ENCODE peak calls at places on chromosomes 13 and 19, in five cellular contexts. One of them, this sample, is unnamed.

GRCh38 chr13:54373211-54373610 is 1344.6 kb downstream of the OLFM4 start:
- DNase-seq in ovary: no peak
- DNase-seq in H1: no peak
- DNase-seq in adrenal gland: no peak
- DNase-seq in lower leg skin: no peak
- DNase-seq in this sample: no peak

GRCh38 chr13:114226088-114226487 is 8.6 kb upstream of the CDC16 start:
- DNase-seq in ovary: no peak
- DNase-seq in H1: no peak
- DNase-seq in adrenal gland: no peak
- DNase-seq in lower leg skin: no peak
- DNase-seq in this sample: no peak

GRCh38 chr13:27432612-27433210 is 8.3 kb downstream of the GTF3A start:
- DNase-seq in ovary: no peak
- DNase-seq in H1: no peak
- DNase-seq in adrenal gland: no peak
- DNase-seq in lower leg skin: no peak
- DNase-seq in this sample: no peak

GRCh38 chr13:105979586-105979985 is 555.9 kb downstream of the EFNB2 start:
- DNase-seq in ovary: no peak
- DNase-seq in H1: no peak
- DNase-seq in adrenal gland: no peak
- DNase-seq in lower leg skin: no peak
- DNase-seq in this sample: no peak

GRCh38 chr13:79724348-79725103 is 243.6 kb downstream of the NDFIP2 start:
- DNase-seq in ovary: no peak
- DNase-seq in H1: no peak
- DNase-seq in adrenal gland: no peak
- DNase-seq in lower leg skin: no peak
- DNase-seq in this sample: no peak

GRCh38 chr13:18948012-18948663 is 233.5 kb downstream of the TUBA3C start:
- DNase-seq in ovary: no peak
- DNase-seq in H1: no peak
- DNase-seq in adrenal gland: no peak
- DNase-seq in lower leg skin: peak; percentile 74
- DNase-seq in this sample: no peak

GRCh38 chr13:83085186-83085900 is 796.9 kb downstream of the SLITRK1 start:
- DNase-seq in ovary: no peak
- DNase-seq in H1: no peak
- DNase-seq in adrenal gland: no peak
- DNase-seq in lower leg skin: no peak
- DNase-seq in this sample: no peak

GRCh38 chr19:53994811-53995210 is 3.4 kb downstream of the CACNG6 start:
- DNase-seq in ovary: no peak
- DNase-seq in H1: no peak
- DNase-seq in adrenal gland: no peak
- DNase-seq in lower leg skin: no peak
- DNase-seq in this sample: no peak

GRCh38 chr19:50722248-50723013 is 733 bp upstream of the CLEC11A start:
- DNase-seq in ovary: no peak
- DNase-seq in H1: no peak
- DNase-seq in adrenal gland: no peak
- DNase-seq in lower leg skin: no peak
- DNase-seq in this sample: no peak

GRCh38 chr13:101631403-101631802 is 178.9 kb downstream of the ITGBL1 start:
- DNase-seq in ovary: no peak
- DNase-seq in H1: no peak
- DNase-seq in adrenal gland: no peak
- DNase-seq in lower leg skin: no peak
- DNase-seq in this sample: no peak

GRCh38 chr13:99434258-99434788 is 66.9 kb upstream of the TM9SF2 start:
- DNase-seq in ovary: no peak
- DNase-seq in H1: no peak
- DNase-seq in adrenal gland: no peak
- DNase-seq in lower leg skin: no peak
- DNase-seq in this sample: no peak

GRCh38 chr19:50325310-50326100 is 3.7 kb downstream of the KCNC3 start:
- DNase-seq in ovary: no peak
- DNase-seq in H1: peak; percentile 92
- DNase-seq in adrenal gland: peak; percentile 68
- DNase-seq in lower leg skin: no peak
- DNase-seq in this sample: peak; percentile 80

GRCh38 chr19:48321372-48321621 is 4.1 kb upstream of the EMP3 start:
- DNase-seq in ovary: peak; percentile 99
- DNase-seq in H1: peak; percentile 92
- DNase-seq in adrenal gland: peak; percentile 99
- DNase-seq in lower leg skin: peak; percentile 100
- DNase-seq in this sample: peak; percentile 99

GRCh38 chr19:33444993-33445751 is 71.7 kb downstream of the CEBPG start:
- DNase-seq in ovary: no peak
- DNase-seq in H1: no peak
- DNase-seq in adrenal gland: no peak
- DNase-seq in lower leg skin: peak; percentile 70
- DNase-seq in this sample: peak; percentile 25

GRCh38 chr13:88000239-88000638 is 329.1 kb downstream of the SLITRK5 start:
- DNase-seq in ovary: no peak
- DNase-seq in H1: no peak
- DNase-seq in adrenal gland: no peak
- DNase-seq in lower leg skin: no peak
- DNase-seq in this sample: no peak

GRCh38 chr13:32737111-32737571 is 150.9 kb downstream of the PDS5B start:
- DNase-seq in ovary: no peak
- DNase-seq in H1: no peak
- DNase-seq in adrenal gland: no peak
- DNase-seq in lower leg skin: no peak
- DNase-seq in this sample: no peak

GRCh38 chr13:108463365-108463764 is 166.0 kb upstream of the MYO16 start:
- DNase-seq in ovary: no peak
- DNase-seq in H1: no peak
- DNase-seq in adrenal gland: no peak
- DNase-seq in lower leg skin: no peak
- DNase-seq in this sample: no peak

GRCh38 chr19:29271341-29271740 is 58.4 kb upstream of the UQCRFS1 start:
- DNase-seq in ovary: no peak
- DNase-seq in H1: no peak
- DNase-seq in adrenal gland: no peak
- DNase-seq in lower leg skin: peak; percentile 31
- DNase-seq in this sample: no peak

GRCh38 chr19:40286235-40286530 is 1.0 kb upstream of the AKT2 start:
- DNase-seq in ovary: no peak
- DNase-seq in H1: no peak
- DNase-seq in adrenal gland: no peak
- DNase-seq in lower leg skin: no peak
- DNase-seq in this sample: no peak

GRCh38 chr19:40285353-40286234 is 449 bp upstream of the AKT2 start:
- DNase-seq in ovary: peak; percentile 99
- DNase-seq in H1: peak; percentile 98
- DNase-seq in adrenal gland: peak; percentile 99
- DNase-seq in lower leg skin: peak; percentile 100
- DNase-seq in this sample: peak; percentile 99

GRCh38 chr19:40283414-40284250 is 1.5 kb downstream of the AKT2 start:
- DNase-seq in ovary: no peak
- DNase-seq in H1: no peak
- DNase-seq in adrenal gland: peak; percentile 49
- DNase-seq in lower leg skin: no peak
- DNase-seq in this sample: peak; percentile 72

GRCh38 chr19:40284251-40284500 is 969 bp downstream of the AKT2 start:
- DNase-seq in ovary: no peak
- DNase-seq in H1: no peak
- DNase-seq in adrenal gland: no peak
- DNase-seq in lower leg skin: no peak
- DNase-seq in this sample: no peak

DNA sequence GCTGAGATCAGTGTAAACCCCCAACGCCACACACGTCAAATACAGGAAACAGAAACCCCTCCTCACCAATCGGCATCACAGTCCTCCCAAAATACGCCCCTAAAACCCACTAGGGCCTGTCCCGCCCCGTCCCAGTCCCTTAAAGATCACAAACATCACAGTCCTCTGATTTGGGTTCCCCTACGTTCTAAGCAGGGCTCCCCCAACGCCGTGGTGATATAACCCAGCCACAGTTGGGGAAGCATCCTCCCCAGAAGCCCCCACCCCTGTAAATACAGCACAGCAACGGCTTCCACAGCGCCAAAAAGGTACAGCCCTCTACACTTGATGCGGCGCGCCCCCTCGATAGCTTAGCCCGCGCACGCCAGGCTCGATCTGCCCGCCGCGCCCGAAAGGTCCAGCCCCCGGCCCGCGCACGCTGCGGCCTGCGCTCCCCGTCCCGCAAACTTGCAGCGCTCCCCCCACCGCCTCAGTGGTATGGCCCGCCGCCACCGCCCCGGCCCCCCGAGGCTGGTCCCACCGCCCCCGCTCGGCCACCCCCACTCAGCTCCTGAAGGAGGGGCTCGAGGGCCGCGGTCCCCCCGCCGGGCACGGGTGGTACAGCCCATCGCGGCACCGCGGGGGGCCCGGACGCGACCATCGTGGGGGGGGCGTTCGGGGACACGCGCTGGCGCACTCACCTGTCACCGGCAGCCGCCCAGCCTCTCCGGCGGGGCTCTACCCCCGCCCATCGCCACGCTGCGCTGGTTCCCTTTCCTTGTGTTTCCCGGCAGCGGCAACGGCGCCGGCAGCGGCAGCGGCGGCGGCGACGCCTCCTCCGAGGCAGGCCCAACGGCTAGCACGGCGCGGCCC is at the start of gene AKT2:
- DNase-seq in ovary: peak; percentile 78
- DNase-seq in H1: peak; percentile 29
- DNase-seq in adrenal gland: peak; percentile 75
- DNase-seq in lower leg skin: no peak
- DNase-seq in this sample: no peak
- TF ChIP-seq POLR2A in ovary: peak; percentile 50
- TF ChIP-seq POLR2A in H1: no peak
- TF ChIP-seq POLR2A in adrenal gland: no peak
- TF ChIP-seq POLR2A in lower leg skin: no peak
- TF ChIP-seq POLR2A in this sample: no peak

GRCh38 chr19:55165952-55166529 is 372 bp downstream of the DNAAF3 start:
- DNase-seq in ovary: no peak
- DNase-seq in H1: no peak
- DNase-seq in adrenal gland: peak; percentile 83
- DNase-seq in lower leg skin: no peak
- DNase-seq in this sample: peak; percentile 67
- TF ChIP-seq CTCF in ovary: no peak
- TF ChIP-seq CTCF in H1: peak; percentile 96
- TF ChIP-seq CTCF in adrenal gland: peak; percentile 34
- TF ChIP-seq CTCF in lower leg skin: no peak
- TF ChIP-seq CTCF in this sample: peak; percentile 31

DNA sequence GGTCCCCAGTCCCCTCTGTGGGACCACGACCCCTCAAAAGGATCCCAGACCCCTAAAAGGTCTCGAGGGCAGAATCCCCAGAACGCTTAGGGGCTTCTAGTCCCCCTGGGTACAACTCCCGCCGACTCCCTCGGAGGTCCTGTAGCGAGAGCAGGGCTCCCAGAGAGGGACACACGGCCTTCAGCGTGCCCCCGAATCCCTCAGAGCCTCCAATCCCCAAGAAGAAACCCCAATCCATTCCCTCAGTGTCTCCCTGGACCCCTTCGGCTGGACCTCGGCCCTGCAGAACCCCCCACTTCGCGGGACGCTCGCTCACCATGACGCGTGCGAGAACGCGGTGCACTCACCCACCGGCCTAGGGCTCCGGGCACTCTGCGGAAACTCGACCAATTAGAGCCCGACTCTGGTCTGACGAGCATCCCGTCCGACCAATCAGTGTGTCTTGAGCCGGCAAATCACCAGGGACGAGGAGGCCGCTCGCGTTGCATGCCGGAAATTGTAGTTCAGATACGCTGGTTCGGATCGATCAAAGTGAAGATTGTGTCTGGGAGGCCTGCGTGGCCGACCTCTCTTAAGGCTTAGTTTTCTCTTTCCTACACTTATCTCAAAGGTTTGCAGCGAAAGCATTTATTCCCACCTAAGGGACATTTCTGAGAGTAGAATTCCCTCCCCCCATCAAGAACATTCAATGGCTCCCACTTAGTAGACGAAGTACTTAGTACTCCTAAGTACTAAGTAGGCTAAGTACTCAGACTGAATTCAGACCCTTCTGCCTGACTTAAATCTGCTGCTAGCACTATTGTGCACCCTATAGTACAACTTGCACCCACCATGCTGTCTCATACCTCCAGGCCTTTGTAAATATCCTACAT is at the start of gene TMEM161A:
- DNase-seq in ovary: peak; percentile 97
- DNase-seq in H1: peak; percentile 88
- DNase-seq in adrenal gland: peak; percentile 99
- DNase-seq in lower leg skin: peak; percentile 99
- DNase-seq in this sample: peak; percentile 96
- TF ChIP-seq POLR2A in ovary: peak; percentile 48
- TF ChIP-seq POLR2A in H1: no peak
- TF ChIP-seq POLR2A in adrenal gland: peak; percentile 79
- TF ChIP-seq POLR2A in lower leg skin: no peak
- TF ChIP-seq POLR2A in this sample: peak; percentile 63

GRCh38 chr13:30804474-30804873 is 69.1 kb downstream of the ALOX5AP start:
- DNase-seq in ovary: no peak
- DNase-seq in H1: no peak
- DNase-seq in adrenal gland: peak; percentile 23
- DNase-seq in lower leg skin: peak; percentile 66
- DNase-seq in this sample: no peak
- TF ChIP-seq CTCF in ovary: no peak
- TF ChIP-seq CTCF in H1: peak; percentile 22
- TF ChIP-seq CTCF in adrenal gland: no peak
- TF ChIP-seq CTCF in lower leg skin: no peak
- TF ChIP-seq CTCF in this sample: no peak